ENCODE peak calls at places on chromosomes 4 and X, in nine cellular contexts. One of them, this sample, is unnamed.

GRCh38 chr4:73485085-73485484 is 3.5 kb downstream of the AFM start:
- DNase-seq in CD4-positive, alpha-beta T cell: no peak
- DNase-seq in kidney: no peak
- DNase-seq in fibroblast of lung: no peak
- DNase-seq in upper lobe of left lung: no peak
- DNase-seq in upper lobe of right lung: no peak
- DNase-seq in stomach: no peak
- DNase-seq in right lobe of liver: no peak
- DNase-seq in H9: no peak
- DNase-seq in this sample: no peak

GRCh38 chr4:156578713-156579112 is 392.9 kb downstream of the PDGFC start:
- DNase-seq in kidney: no peak
- DNase-seq in fibroblast of lung: no peak
- DNase-seq in CD4-positive, alpha-beta T cell: no peak
- DNase-seq in stomach: no peak
- DNase-seq in upper lobe of right lung: no peak
- DNase-seq in upper lobe of left lung: no peak
- DNase-seq in H9: no peak
- DNase-seq in right lobe of liver: no peak
- DNase-seq in this sample: no peak

GRCh38 chr4:52950226-52950625 is 88.1 kb downstream of the RASL11B start:
- DNase-seq in stomach: no peak
- DNase-seq in upper lobe of left lung: no peak
- DNase-seq in fibroblast of lung: no peak
- DNase-seq in right lobe of liver: no peak
- DNase-seq in H9: no peak
- DNase-seq in CD4-positive, alpha-beta T cell: no peak
- DNase-seq in upper lobe of right lung: no peak
- DNase-seq in kidney: no peak
- DNase-seq in this sample: no peak

GRCh38 chr4:8727546-8728510 is 135.3 kb downstream of the CPZ start:
- DNase-seq in upper lobe of left lung: peak
- DNase-seq in right lobe of liver: peak
- DNase-seq in stomach: peak
- DNase-seq in fibroblast of lung: no peak
- DNase-seq in H9: peak
- DNase-seq in kidney: peak
- DNase-seq in CD4-positive, alpha-beta T cell: no peak
- DNase-seq in upper lobe of right lung: peak
- DNase-seq in this sample: no peak

GRCh38 chr4:81919238-81919637 is 447.5 kb upstream of the RASGEF1B start:
- DNase-seq in CD4-positive, alpha-beta T cell: no peak
- DNase-seq in H9: peak
- DNase-seq in upper lobe of left lung: no peak
- DNase-seq in fibroblast of lung: no peak
- DNase-seq in kidney: no peak
- DNase-seq in stomach: no peak
- DNase-seq in right lobe of liver: no peak
- DNase-seq in upper lobe of right lung: no peak
- DNase-seq in this sample: no peak

GRCh38 chrX:115940888-115941332 is 229.6 kb upstream of the AGTR2 start:
- DNase-seq in upper lobe of right lung: no peak
- DNase-seq in upper lobe of left lung: peak
- DNase-seq in stomach: peak
- DNase-seq in right lobe of liver: peak
- DNase-seq in H9: peak
- DNase-seq in CD4-positive, alpha-beta T cell: peak
- DNase-seq in kidney: no peak
- DNase-seq in fibroblast of lung: peak
- DNase-seq in this sample: no peak

GRCh38 chr4:84606645-84607044 is 23.7 kb downstream of the CDS1 start:
- DNase-seq in kidney: no peak
- DNase-seq in upper lobe of right lung: no peak
- DNase-seq in CD4-positive, alpha-beta T cell: no peak
- DNase-seq in stomach: no peak
- DNase-seq in H9: no peak
- DNase-seq in upper lobe of left lung: no peak
- DNase-seq in right lobe of liver: no peak
- DNase-seq in fibroblast of lung: no peak
- DNase-seq in this sample: no peak

GRCh38 chr4:139633661-139634060 is 32.0 kb upstream of the MGST2 start:
- DNase-seq in H9: peak
- DNase-seq in upper lobe of left lung: no peak
- DNase-seq in fibroblast of lung: peak
- DNase-seq in kidney: no peak
- DNase-seq in upper lobe of right lung: no peak
- DNase-seq in right lobe of liver: no peak
- DNase-seq in CD4-positive, alpha-beta T cell: no peak
- DNase-seq in stomach: peak
- DNase-seq in this sample: no peak

GRCh38 chr4:119656986-119657635 is 28.5 kb upstream of the PDE5A start:
- DNase-seq in right lobe of liver: no peak
- DNase-seq in CD4-positive, alpha-beta T cell: no peak
- DNase-seq in stomach: no peak
- DNase-seq in kidney: no peak
- DNase-seq in upper lobe of right lung: no peak
- DNase-seq in H9: no peak
- DNase-seq in upper lobe of left lung: no peak
- DNase-seq in fibroblast of lung: no peak
- DNase-seq in this sample: no peak

GRCh38 chr4:139188648-139189416 is 11.8 kb upstream of the ELF2 start:
- DNase-seq in right lobe of liver: no peak
- DNase-seq in fibroblast of lung: no peak
- DNase-seq in stomach: no peak
- DNase-seq in H9: no peak
- DNase-seq in kidney: no peak
- DNase-seq in upper lobe of right lung: no peak
- DNase-seq in CD4-positive, alpha-beta T cell: no peak
- DNase-seq in upper lobe of left lung: peak
- DNase-seq in this sample: no peak

GRCh38 chr4:54197926-54198325 is 31.2 kb upstream of the PDGFRA start:
- DNase-seq in upper lobe of left lung: no peak
- DNase-seq in fibroblast of lung: no peak
- DNase-seq in H9: no peak
- DNase-seq in right lobe of liver: no peak
- DNase-seq in CD4-positive, alpha-beta T cell: no peak
- DNase-seq in kidney: no peak
- DNase-seq in upper lobe of right lung: no peak
- DNase-seq in stomach: no peak
- DNase-seq in this sample: no peak

GRCh38 chr4:76581276-76581675 is 146.2 kb downstream of the SHROOM3 start:
- DNase-seq in CD4-positive, alpha-beta T cell: no peak
- DNase-seq in upper lobe of left lung: no peak
- DNase-seq in upper lobe of right lung: no peak
- DNase-seq in H9: no peak
- DNase-seq in kidney: no peak
- DNase-seq in right lobe of liver: no peak
- DNase-seq in stomach: no peak
- DNase-seq in fibroblast of lung: no peak
- DNase-seq in this sample: no peak

GRCh38 chr4:106039796-106040195 is 144.5 kb downstream of the NPNT start:
- DNase-seq in right lobe of liver: no peak
- DNase-seq in stomach: no peak
- DNase-seq in H9: no peak
- DNase-seq in kidney: no peak
- DNase-seq in upper lobe of right lung: no peak
- DNase-seq in CD4-positive, alpha-beta T cell: no peak
- DNase-seq in upper lobe of left lung: no peak
- DNase-seq in fibroblast of lung: peak
- DNase-seq in this sample: no peak

GRCh38 chrX:53190363-53190960 is 34.5 kb downstream of the KDM5C start:
- DNase-seq in stomach: no peak
- DNase-seq in upper lobe of right lung: no peak
- DNase-seq in CD4-positive, alpha-beta T cell: no peak
- DNase-seq in kidney: no peak
- DNase-seq in upper lobe of left lung: no peak
- DNase-seq in fibroblast of lung: no peak
- DNase-seq in H9: peak
- DNase-seq in right lobe of liver: no peak
- DNase-seq in this sample: no peak

GRCh38 chr4:25874641-25875040 is 11.9 kb upstream of the SEL1L3 start:
- DNase-seq in stomach: no peak
- DNase-seq in H9: no peak
- DNase-seq in upper lobe of right lung: no peak
- DNase-seq in right lobe of liver: no peak
- DNase-seq in CD4-positive, alpha-beta T cell: no peak
- DNase-seq in fibroblast of lung: no peak
- DNase-seq in upper lobe of left lung: no peak
- DNase-seq in kidney: no peak
- DNase-seq in this sample: no peak

GRCh38 chr4:8739820-8740665 is 131.6 kb downstream of the HMX1 start:
- DNase-seq in fibroblast of lung: no peak
- DNase-seq in upper lobe of left lung: peak
- DNase-seq in CD4-positive, alpha-beta T cell: no peak
- DNase-seq in right lobe of liver: no peak
- DNase-seq in H9: peak
- DNase-seq in stomach: peak
- DNase-seq in upper lobe of right lung: peak
- DNase-seq in kidney: no peak
- DNase-seq in this sample: no peak

GRCh38 chr4:107619065-107619464 is 101.0 kb downstream of the PAPSS1 start:
- DNase-seq in upper lobe of left lung: no peak
- DNase-seq in right lobe of liver: no peak
- DNase-seq in fibroblast of lung: peak
- DNase-seq in kidney: no peak
- DNase-seq in upper lobe of right lung: no peak
- DNase-seq in stomach: no peak
- DNase-seq in CD4-positive, alpha-beta T cell: no peak
- DNase-seq in H9: no peak
- DNase-seq in this sample: no peak

GRCh38 chrX:79081895-79082512 is 62.5 kb upstream of the GPR174 start:
- DNase-seq in upper lobe of left lung: no peak
- DNase-seq in kidney: no peak
- DNase-seq in upper lobe of right lung: no peak
- DNase-seq in fibroblast of lung: peak
- DNase-seq in right lobe of liver: no peak
- DNase-seq in stomach: no peak
- DNase-seq in H9: no peak
- DNase-seq in CD4-positive, alpha-beta T cell: no peak
- DNase-seq in this sample: no peak

GRCh38 chrX:34521563-34521962 is 135.5 kb downstream of the TMEM47 start:
- DNase-seq in fibroblast of lung: peak
- DNase-seq in stomach: no peak
- DNase-seq in H9: peak
- DNase-seq in upper lobe of left lung: no peak
- DNase-seq in CD4-positive, alpha-beta T cell: no peak
- DNase-seq in right lobe of liver: no peak
- DNase-seq in kidney: no peak
- DNase-seq in upper lobe of right lung: no peak
- DNase-seq in this sample: no peak
- TF ChIP-seq CTCF in fibroblast of lung: no peak
- TF ChIP-seq CTCF in stomach: no peak
- TF ChIP-seq CTCF in H9: peak
- TF ChIP-seq CTCF in upper lobe of left lung: no peak
- TF ChIP-seq CTCF in CD4-positive, alpha-beta T cell: no peak
- TF ChIP-seq CTCF in right lobe of liver: no peak
- TF ChIP-seq CTCF in kidney: no peak
- TF ChIP-seq CTCF in upper lobe of right lung: no peak
- TF ChIP-seq CTCF in this sample: no peak

GRCh38 chrX:37644381-37645305 is 40.9 kb upstream of the XK start:
- DNase-seq in stomach: no peak
- DNase-seq in upper lobe of left lung: no peak
- DNase-seq in right lobe of liver: no peak
- DNase-seq in H9: no peak
- DNase-seq in upper lobe of right lung: no peak
- DNase-seq in CD4-positive, alpha-beta T cell: no peak
- DNase-seq in fibroblast of lung: no peak
- DNase-seq in kidney: no peak
- DNase-seq in this sample: no peak

GRCh38 chrX:37652053-37652452 is 33.5 kb upstream of the XK start:
- DNase-seq in stomach: no peak
- DNase-seq in upper lobe of right lung: no peak
- DNase-seq in fibroblast of lung: no peak
- DNase-seq in H9: peak
- DNase-seq in CD4-positive, alpha-beta T cell: no peak
- DNase-seq in upper lobe of left lung: no peak
- DNase-seq in kidney: no peak
- DNase-seq in right lobe of liver: no peak
- DNase-seq in this sample: no peak

GRCh38 chrX:37646254-37646653 is 39.3 kb upstream of the XK start:
- DNase-seq in upper lobe of left lung: no peak
- DNase-seq in fibroblast of lung: no peak
- DNase-seq in right lobe of liver: no peak
- DNase-seq in stomach: no peak
- DNase-seq in H9: no peak
- DNase-seq in CD4-positive, alpha-beta T cell: no peak
- DNase-seq in kidney: no peak
- DNase-seq in upper lobe of right lung: no peak
- DNase-seq in this sample: no peak
- TF ChIP-seq CTCF in upper lobe of left lung: no peak
- TF ChIP-seq CTCF in fibroblast of lung: no peak
- TF ChIP-seq CTCF in right lobe of liver: peak
- TF ChIP-seq CTCF in stomach: no peak
- TF ChIP-seq CTCF in H9: peak
- TF ChIP-seq CTCF in CD4-positive, alpha-beta T cell: no peak
- TF ChIP-seq CTCF in kidney: no peak
- TF ChIP-seq CTCF in upper lobe of right lung: no peak
- TF ChIP-seq CTCF in this sample: no peak

GRCh38 chr4:128068927-128069326 is 7.8 kb downstream of the LARP1B start:
- DNase-seq in right lobe of liver: no peak
- DNase-seq in CD4-positive, alpha-beta T cell: no peak
- DNase-seq in kidney: no peak
- DNase-seq in H9: peak
- DNase-seq in upper lobe of left lung: no peak
- DNase-seq in fibroblast of lung: peak
- DNase-seq in upper lobe of right lung: no peak
- DNase-seq in stomach: no peak
- DNase-seq in this sample: no peak
- TF ChIP-seq CTCF in right lobe of liver: peak
- TF ChIP-seq CTCF in CD4-positive, alpha-beta T cell: no peak
- TF ChIP-seq CTCF in kidney: no peak
- TF ChIP-seq CTCF in H9: peak
- TF ChIP-seq CTCF in upper lobe of left lung: no peak
- TF ChIP-seq CTCF in fibroblast of lung: peak
- TF ChIP-seq CTCF in upper lobe of right lung: peak
- TF ChIP-seq CTCF in stomach: no peak
- TF ChIP-seq CTCF in this sample: no peak

GRCh38 chr4:154643493-154643892 is 31.0 kb upstream of the FGG start:
- DNase-seq in upper lobe of left lung: no peak
- DNase-seq in fibroblast of lung: peak
- DNase-seq in kidney: no peak
- DNase-seq in right lobe of liver: no peak
- DNase-seq in stomach: no peak
- DNase-seq in H9: no peak
- DNase-seq in upper lobe of right lung: no peak
- DNase-seq in CD4-positive, alpha-beta T cell: no peak
- DNase-seq in this sample: no peak

GRCh38 chr4:154642361-154642760 is 29.9 kb upstream of the FGG start:
- DNase-seq in CD4-positive, alpha-beta T cell: no peak
- DNase-seq in fibroblast of lung: no peak
- DNase-seq in kidney: no peak
- DNase-seq in upper lobe of left lung: no peak
- DNase-seq in right lobe of liver: no peak
- DNase-seq in H9: no peak
- DNase-seq in stomach: no peak
- DNase-seq in upper lobe of right lung: no peak
- DNase-seq in this sample: no peak

DNA sequence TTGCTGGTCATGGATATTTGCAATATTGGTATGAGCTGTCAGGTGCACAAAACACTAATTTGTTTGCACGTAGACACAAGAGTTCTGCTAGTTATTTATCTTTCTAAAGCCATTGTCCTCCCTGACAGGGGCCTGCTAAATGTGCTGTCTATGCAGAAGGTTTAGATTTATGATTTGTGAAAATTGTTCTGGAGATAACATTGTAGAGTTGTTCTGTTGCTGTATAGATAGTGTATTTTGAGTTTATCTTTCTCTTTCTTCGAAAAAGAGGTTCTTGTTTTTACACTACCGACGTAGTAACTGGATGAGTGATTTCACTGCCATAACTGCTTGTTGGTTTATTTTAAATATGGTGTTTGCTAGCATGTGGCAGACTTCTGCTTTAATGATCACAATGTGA is 28.5 kb upstream of the FGG start:
- DNase-seq in upper lobe of left lung: no peak
- DNase-seq in H9: no peak
- DNase-seq in kidney: no peak
- DNase-seq in right lobe of liver: no peak
- DNase-seq in upper lobe of right lung: no peak
- DNase-seq in stomach: no peak
- DNase-seq in CD4-positive, alpha-beta T cell: no peak
- DNase-seq in fibroblast of lung: no peak
- DNase-seq in this sample: no peak
- TF ChIP-seq CTCF in upper lobe of left lung: no peak
- TF ChIP-seq CTCF in H9: no peak
- TF ChIP-seq CTCF in kidney: no peak
- TF ChIP-seq CTCF in right lobe of liver: no peak
- TF ChIP-seq CTCF in upper lobe of right lung: no peak
- TF ChIP-seq CTCF in stomach: no peak
- TF ChIP-seq CTCF in CD4-positive, alpha-beta T cell: no peak
- TF ChIP-seq CTCF in fibroblast of lung: no peak
- TF ChIP-seq CTCF in this sample: no peak

This sample was measured in activated B cell treated with CpG ODN at 0.5 μM for 24 hours.